ENCODE peak calls at places on chromosomes 12 and 14, in six cellular contexts. A, Y, H, F, U and Q are unnamed samples.

GRCh38 chr14:96512602-96513397 is 10.6 kb downstream of the PAPOLA start:
- DNase-seq in A (no peak), Y (no peak), H (no peak), F (no peak), U (no peak), Q (no peak)

GRCh38 chr12:112111931-112112330 is 3.3 kb upstream of the NAA25 start:
- DNase-seq in A (no peak), Y (no peak), H (no peak), F (no peak), U (no peak), Q (peak)

GRCh38 chr14:78987006-78987405 is 816.8 kb downstream of the NRXN3 start:
- DNase-seq in A (no peak), Y (no peak), H (no peak), F (no peak), U (no peak), Q (no peak)

GRCh38 chr14:93059917-93060545 is 55.7 kb downstream of the ITPK1 start:
- DNase-seq in A (no peak), Y (no peak), H (no peak), F (no peak), U (peak), Q (no peak)

GRCh38 chr14:74502236-74503019 is 8.9 kb downstream of the ISCA2 start:
- DNase-seq in A (peak), Y (no peak), H (peak), F (no peak), U (peak), Q (peak)

GRCh38 chr14:58772061-58772604 is 134.4 kb downstream of the DACT1 start:
- DNase-seq in A (no peak), Y (no peak), H (no peak), F (no peak), U (no peak), Q (no peak)

GRCh38 chr14:63212209-63212608 is 8.0 kb downstream of the RHOJ start:
- DNase-seq in A (no peak), Y (no peak), H (peak), F (no peak), U (no peak), Q (no peak)

GRCh38 chr14:68807148-68807600 is 14.3 kb upstream of the ZFP36L1 start:
- DNase-seq in A (no peak), Y (no peak), H (no peak), F (peak), U (peak), Q (peak)

GRCh38 chr12:103751171-103751570 is 89.9 kb downstream of the NT5DC3 start:
- DNase-seq in A (peak), Y (no peak), H (peak), F (no peak), U (no peak), Q (no peak)

GRCh38 chr12:106601031-106601430 is 18.2 kb downstream of the RFX4 start:
- DNase-seq in A (no peak), Y (no peak), H (peak), F (no peak), U (no peak), Q (peak)

GRCh38 chr12:34186492-34186891 is 164.2 kb downstream of the ALG10 start:
- DNase-seq in A (no peak), Y (no peak), H (no peak), F (no peak), U (no peak), Q (no peak)

GRCh38 chr14:39488600-39488999 is 56.4 kb upstream of the FBXO33 start:
- DNase-seq in A (no peak), Y (no peak), H (no peak), F (no peak), U (no peak), Q (no peak)

GRCh38 chr14:91149462-91149861 is 35.6 kb downstream of the DGLUCY start:
- DNase-seq in A (peak), Y (peak), H (peak), F (peak), U (no peak), Q (no peak)
- TF ChIP-seq EP300 in A (peak), Y (peak), H (peak), F (no peak), U (no peak), Q (no peak)

GRCh38 chr12:26636710-26637328 is 196.2 kb downstream of the ITPR2 start:
- DNase-seq in A (peak), Y (no peak), H (no peak), F (no peak), U (no peak), Q (no peak)
- TF ChIP-seq EP300 in A (no peak), Y (no peak), H (no peak), F (no peak), U (peak), Q (no peak)

DNA sequence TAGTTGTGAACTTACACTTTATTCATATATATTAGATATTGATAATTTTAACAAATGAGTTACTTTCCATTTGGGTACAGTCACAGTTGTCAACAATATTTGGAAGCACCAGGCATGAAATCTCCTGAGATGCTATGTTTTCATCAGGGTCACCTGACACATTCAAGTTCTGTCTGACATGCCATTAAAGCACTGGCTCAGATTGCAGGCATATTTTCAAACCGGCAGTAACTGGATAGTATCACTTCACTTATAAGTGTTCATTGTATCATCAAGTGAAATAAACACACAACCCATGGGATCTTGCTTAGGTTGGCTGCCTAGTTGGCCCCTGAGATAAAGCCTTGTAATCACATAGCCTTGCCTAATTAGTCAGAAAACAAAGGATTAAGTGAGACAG is 4.8 kb downstream of the IFNG start:
- DNase-seq in A (no peak), Y (no peak), H (no peak), F (no peak), U (no peak), Q (no peak)
- TF ChIP-seq EP300 in A (no peak), Y (no peak), H (no peak), F (no peak), U (no peak), Q (no peak)

GRCh38 chr12:116690016-116690709 is 47.7 kb downstream of the SPRING1 start:
- DNase-seq in A (no peak), Y (no peak), H (no peak), F (no peak), U (peak), Q (no peak)
- TF ChIP-seq EP300 in A (no peak), Y (no peak), H (no peak), F (no peak), U (no peak), Q (no peak)

DNA sequence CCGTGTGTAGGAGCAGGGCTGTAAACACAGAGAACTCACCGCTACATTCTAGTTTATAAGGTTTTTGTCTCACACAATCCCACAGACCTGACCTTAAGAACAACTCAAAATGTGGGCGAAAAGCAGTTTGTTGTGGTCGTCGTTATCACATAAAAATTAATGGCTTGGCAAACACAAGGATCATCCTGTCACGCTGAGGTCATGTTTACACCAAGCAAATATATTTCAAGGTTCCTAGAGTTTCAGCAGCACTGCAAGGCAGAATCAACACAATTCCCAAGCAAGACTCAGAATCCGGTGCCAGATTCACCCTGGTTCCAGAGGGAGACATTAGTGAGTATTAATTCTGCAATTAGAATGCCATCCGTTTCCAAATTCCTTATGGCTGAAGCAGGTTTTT is 30.1 kb upstream of the MAP1LC3B2 start:
- DNase-seq in A (peak), Y (no peak), H (no peak), F (no peak), U (no peak), Q (no peak)
- TF ChIP-seq EP300 in A (peak), Y (no peak), H (peak), F (no peak), U (no peak), Q (no peak)

GRCh38 chr12:124713041-124713435 is 145.6 kb upstream of the NCOR2 start:
- DNase-seq in A (no peak), Y (peak), H (no peak), F (peak), U (no peak), Q (peak)
- TF ChIP-seq EP300 in A (no peak), Y (peak), H (no peak), F (peak), U (no peak), Q (no peak)